ENCODE peak calls at places on chromosomes 12 and 14, in four cellular contexts. O is HepG2, P is body of pancreas, M is tibial nerve. Y is an unnamed sample.

GRCh38 chr12:94615284-94616216 is 34.8 kb downstream of the TMCC3 start:
- DNase-seq in M (no peak), O (peak; percentile 35), P (peak; percentile 42), Y (no peak)

GRCh38 chr12:25585021-25585523 is 32.0 kb upstream of the LMNTD1 start:
- DNase-seq in M (peak; percentile 31), P (peak; percentile 21), O (no peak), Y (no peak)

GRCh38 chr12:104055686-104056388 is 5.8 kb upstream of the GLT8D2 start:
- DNase-seq in P (peak; percentile 91), M (no peak), O (no peak), Y (no peak)

GRCh38 chr12:109615556-109616229 is 42.1 kb downstream of the MVK start:
- DNase-seq in P (peak; percentile 32), O (no peak), M (no peak), Y (no peak)

GRCh38 chr14:24425704-24426103 is 3.8 kb downstream of the CBLN3 start:
- DNase-seq in P (no peak), M (no peak), O (peak; percentile 63), Y (no peak)

GRCh38 chr12:65561798-65562382 is 262.4 kb upstream of the HMGA2 start:
- DNase-seq in P (no peak), M (no peak), O (no peak), Y (no peak)

GRCh38 chr14:23559010-23559920 is 3.2 kb downstream of the THTPA start:
- DNase-seq in O (peak; percentile 72), M (no peak), P (peak; percentile 58), Y (no peak)

GRCh38 chr12:29208935-29209701 is 60.0 kb downstream of the FAR2 start:
- DNase-seq in M (no peak), O (no peak), P (no peak), Y (no peak)

GRCh38 chr14:70425349-70425748 is 8.5 kb upstream of the SYNJ2BP start:
- DNase-seq in M (no peak), P (no peak), O (no peak), Y (no peak)

GRCh38 chr12:110661337-110661972 is 27.5 kb downstream of the HVCN1 start:
- DNase-seq in M (no peak), P (no peak), O (no peak), Y (no peak)

GRCh38 chr14:25097120-25097519 is 47.2 kb upstream of the STXBP6 start:
- DNase-seq in O (no peak), M (no peak), P (no peak), Y (no peak)

GRCh38 chr14:99602054-99602787 is 1.8 kb downstream of the CCDC85C start:
- DNase-seq in M (no peak), O (peak; percentile 31), P (no peak), Y (no peak)

GRCh38 chr14:84493779-84494178 is 1036.2 kb upstream of the FLRT2 start:
- DNase-seq in O (no peak), M (no peak), P (no peak), Y (no peak)

GRCh38 chr14:68780358-68781160 is 12.3 kb downstream of the ZFP36L1 start:
- DNase-seq in P (peak; percentile 62), O (no peak), M (no peak), Y (no peak)

GRCh38 chr14:94907626-94908261 is 137.8 kb upstream of the GSC start:
- DNase-seq in O (no peak), P (no peak), M (no peak), Y (no peak)

GRCh38 chr12:49564241-49565118 is 3.5 kb downstream of the MCRS1 start:
- DNase-seq in P (no peak), O (no peak), M (no peak), Y (peak; percentile 8)

GRCh38 chr12:24553259-24553658 is 395.6 kb downstream of the BCAT1 start:
- DNase-seq in P (no peak), O (no peak), M (no peak), Y (no peak)

GRCh38 chr12:90712671-90713070 is 242.3 kb downstream of the CCER1 start:
- DNase-seq in M (no peak), P (no peak), O (no peak), Y (no peak)

GRCh38 chr12:44077293-44077692 is 241.4 kb downstream of the TMEM117 start:
- DNase-seq in O (no peak), P (no peak), M (no peak), Y (no peak)

GRCh38 chr12:4250691-4251090 is 22.9 kb upstream of the CCND2 start:
- DNase-seq in P (no peak), M (no peak), O (no peak), Y (no peak)

GRCh38 chr14:25069889-25070288 is 19.9 kb upstream of the STXBP6 start:
- DNase-seq in M (no peak), O (no peak), P (no peak), Y (no peak)

GRCh38 chr14:88194531-88194930 is 128.5 kb downstream of the KCNK10 start:
- DNase-seq in P (no peak), M (no peak), O (no peak), Y (no peak)

GRCh38 chr14:64095620-64096019 is 198.6 kb downstream of the ESR2 start:
- DNase-seq in P (no peak), M (no peak), O (no peak), Y (no peak)

GRCh38 chr14:102096569-102097188 is 9.8 kb upstream of the HSP90AA1 start:
- DNase-seq in P (peak; percentile 88), O (peak; percentile 63), M (peak; percentile 85), Y (peak; percentile 70)

GRCh38 chr14:68631058-68631690 is 161.7 kb downstream of the ZFP36L1 start:
- DNase-seq in P (no peak), M (no peak), O (no peak), Y (no peak)

DNA sequence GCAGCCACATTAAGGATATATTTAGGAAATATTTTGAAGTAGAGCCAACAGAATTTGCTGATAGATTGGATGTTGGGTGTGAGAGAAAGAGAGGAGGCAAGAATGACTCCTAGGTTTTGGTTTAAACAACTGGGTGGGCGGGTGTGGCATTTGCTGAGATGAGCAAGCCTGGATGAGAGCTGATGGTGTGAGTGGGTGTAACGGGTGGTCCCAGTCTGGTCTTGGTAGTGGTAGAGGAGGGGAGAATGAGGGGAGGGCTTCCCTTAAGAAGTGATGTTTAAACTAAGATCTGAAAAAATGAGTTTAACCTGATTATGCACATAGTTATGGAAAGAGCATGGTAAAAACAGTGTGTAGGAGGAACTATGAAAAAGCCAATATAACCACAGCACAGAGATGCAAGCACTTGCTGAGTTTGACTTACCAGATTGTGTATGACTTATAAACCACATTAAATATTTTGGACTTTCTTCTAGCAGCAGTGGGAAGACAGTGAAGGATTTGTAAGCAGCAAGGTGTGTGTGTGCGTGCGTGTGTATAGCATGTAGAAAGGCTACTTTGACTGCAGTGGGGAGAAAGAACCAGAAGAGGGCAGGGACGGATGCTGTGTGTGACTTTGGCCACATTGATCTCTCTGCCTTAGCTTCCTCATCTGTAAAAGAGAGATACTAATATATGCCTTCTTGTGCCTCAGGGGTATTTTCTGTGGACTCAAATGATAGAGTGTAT is 139.7 kb downstream of the PRIMA1 start:
- DNase-seq in P (no peak), O (peak; percentile 28), M (no peak), Y (no peak)
- TF ChIP-seq CTCF in P (no peak), O (peak; percentile 70), M (no peak), Y (peak; percentile 4)

DNA sequence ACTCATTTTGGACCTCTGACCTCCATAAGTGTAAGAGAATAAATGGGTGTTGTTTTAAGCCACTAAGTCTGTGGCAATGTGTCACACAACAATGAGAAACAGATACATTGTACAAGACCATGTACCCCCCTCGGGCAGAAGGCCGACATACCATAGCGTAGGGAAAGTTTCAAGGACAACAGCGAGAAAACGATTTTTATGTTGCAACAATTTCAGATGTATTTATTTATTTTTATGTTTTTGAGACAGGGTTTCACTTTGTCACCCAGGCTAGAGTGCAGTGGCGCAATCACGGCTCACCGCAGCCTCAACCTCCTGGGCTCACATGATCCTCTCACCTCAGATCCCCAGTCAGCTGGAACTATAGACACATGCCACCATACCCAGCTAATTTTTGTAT is 136.4 kb upstream of the NCOR2 start:
- DNase-seq in O (peak; percentile 67), M (no peak), P (no peak), Y (no peak)
- TF ChIP-seq CTCF in O (no peak), M (no peak), P (no peak), Y (no peak)

DNA sequence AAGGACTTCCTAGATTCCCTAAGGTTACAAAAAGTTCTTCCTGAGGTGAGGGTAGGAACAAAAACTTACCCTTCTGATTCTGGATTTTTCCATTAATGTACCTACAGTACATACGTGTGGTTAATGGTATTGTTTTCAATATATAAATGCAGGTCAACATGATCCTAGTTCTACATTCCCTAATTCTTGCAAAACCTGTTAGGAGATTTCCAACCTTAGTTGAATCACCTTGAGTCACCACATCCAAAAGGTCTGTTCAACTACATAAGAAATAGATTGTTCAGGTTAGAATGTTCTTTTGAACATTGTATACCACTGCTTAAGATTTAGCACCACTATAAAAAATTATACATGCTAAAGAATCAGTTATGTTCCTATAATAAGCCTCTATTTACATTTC is 118.9 kb downstream of the GARIN6 start:
- DNase-seq in O (no peak), P (no peak), M (no peak), Y (no peak)
- TF ChIP-seq CTCF in O (no peak), P (no peak), M (no peak), Y (no peak)

GRCh38 chr12:85156569-85156968 is 120.4 kb downstream of the LRRIQ1 start:
- DNase-seq in M (no peak), O (no peak), P (no peak), Y (no peak)

GRCh38 chr12:85157023-85157626 is 121.0 kb downstream of the LRRIQ1 start:
- DNase-seq in O (no peak), M (no peak), P (no peak), Y (no peak)

GRCh38 chr12:85155791-85156190 is 119.6 kb downstream of the LRRIQ1 start:
- DNase-seq in O (peak; percentile 4), M (no peak), P (no peak), Y (no peak)
- TF ChIP-seq CTCF in O (no peak), M (peak; percentile 14), P (no peak), Y (peak; percentile 55)